ENCODE peak calls at places on chromosomes 4 and X, in four cellular contexts. S is sigmoid colon, Q is stomach, B is tibial nerve. G is an unnamed sample. For H3K4me1, the result is how much of the 10 kb centered on the place peaks cover.

GRCh38 chr4:122980860-122981259 is 58.5 kb upstream of the NUDT6 start:
- DNase-seq in S (no peak), Q (no peak), B (no peak), G (no peak)

GRCh38 chr4:54230479-54231418 is 1.7 kb downstream of the PDGFRA start:
- DNase-seq in S (peak), Q (no peak), B (no peak), G (peak)

GRCh38 chr4:158112612-158113011 is 60.2 kb downstream of the GASK1B start:
- DNase-seq in S (no peak), Q (no peak), B (no peak), G (no peak)

GRCh38 chrX:153922932-153923857 is 2.9 kb downstream of the ARHGAP4 start:
- DNase-seq in S (peak), Q (peak), B (peak), G (peak)

GRCh38 chrX:40154229-40154852 is 56.6 kb upstream of the BCOR start:
- DNase-seq in S (peak), Q (no peak), B (no peak), G (peak)

GRCh38 chr4:88522702-88523324 is 763 bp downstream of the PYURF start:
- DNase-seq in S (peak), Q (peak), B (no peak), G (peak)

GRCh38 chr4:72631296-72631695 is 62.3 kb upstream of the ADAMTS3 start:
- DNase-seq in S (peak), Q (no peak), B (peak), G (peak)

GRCh38 chr4:8709050-8709728 is 116.6 kb downstream of the CPZ start:
- DNase-seq in S (peak), Q (no peak), B (peak), G (no peak)

GRCh38 chr4:56908206-56909082 is 744 bp downstream of the REST start:
- DNase-seq in S (peak), Q (peak), B (peak), G (peak)

GRCh38 chrX:119573840-119574393 is 446 bp upstream of the UBE2A start:
- DNase-seq in S (peak), Q (no peak), B (no peak), G (peak)

GRCh38 chr4:109410776-109411175 is 22.8 kb upstream of the SEC24B start:
- DNase-seq in S (no peak), Q (no peak), B (no peak), G (no peak)

GRCh38 chr4:56106180-56106579 is 157.4 kb downstream of the CEP135 start:
- DNase-seq in S (no peak), Q (no peak), B (no peak), G (no peak)

GRCh38 chrX:153609917-153610833 is 11.2 kb upstream of the CCNQ start:
- DNase-seq in S (peak), Q (peak), B (peak), G (peak)

GRCh38 chrX:76850851-76851250 is 423.3 kb downstream of the MAGEE1 start:
- DNase-seq in S (no peak), Q (no peak), B (no peak), G (no peak)

GRCh38 chr4:76546282-76547166 is 111.5 kb downstream of the SHROOM3 start:
- DNase-seq in S (no peak), Q (peak), B (no peak), G (no peak)

GRCh38 chr4:179843370-179843769 is 2399.8 kb upstream of the TENM3 start:
- DNase-seq in S (no peak), Q (no peak), B (no peak), G (no peak)

GRCh38 chr4:62814510-62815047 is 1594.7 kb downstream of the TECRL start:
- DNase-seq in S (no peak), Q (no peak), B (no peak), G (peak)

GRCh38 chrX:105781794-105782193 is 40.5 kb upstream of the NRK start:
- DNase-seq in S (no peak), Q (no peak), B (no peak), G (no peak)

GRCh38 chr4:185394568-185395254 is 1.0 kb downstream of the LRP2BP start:
- DNase-seq in S (no peak), Q (no peak), B (no peak), G (no peak)

GRCh38 chr4:185398618-185399017 is 2.0 kb downstream of the ANKRD37 start:
- DNase-seq in S (no peak), Q (no peak), B (no peak), G (no peak)

GRCh38 chr4:185395956-185396723 is 416 bp upstream of the LRP2BP start:
- DNase-seq in S (peak), Q (peak), B (peak), G (peak)

GRCh38 chr4:185396724-185397402 is at the start of gene ANKRD37:
- DNase-seq in S (no peak), Q (peak), B (no peak), G (no peak)

DNA sequence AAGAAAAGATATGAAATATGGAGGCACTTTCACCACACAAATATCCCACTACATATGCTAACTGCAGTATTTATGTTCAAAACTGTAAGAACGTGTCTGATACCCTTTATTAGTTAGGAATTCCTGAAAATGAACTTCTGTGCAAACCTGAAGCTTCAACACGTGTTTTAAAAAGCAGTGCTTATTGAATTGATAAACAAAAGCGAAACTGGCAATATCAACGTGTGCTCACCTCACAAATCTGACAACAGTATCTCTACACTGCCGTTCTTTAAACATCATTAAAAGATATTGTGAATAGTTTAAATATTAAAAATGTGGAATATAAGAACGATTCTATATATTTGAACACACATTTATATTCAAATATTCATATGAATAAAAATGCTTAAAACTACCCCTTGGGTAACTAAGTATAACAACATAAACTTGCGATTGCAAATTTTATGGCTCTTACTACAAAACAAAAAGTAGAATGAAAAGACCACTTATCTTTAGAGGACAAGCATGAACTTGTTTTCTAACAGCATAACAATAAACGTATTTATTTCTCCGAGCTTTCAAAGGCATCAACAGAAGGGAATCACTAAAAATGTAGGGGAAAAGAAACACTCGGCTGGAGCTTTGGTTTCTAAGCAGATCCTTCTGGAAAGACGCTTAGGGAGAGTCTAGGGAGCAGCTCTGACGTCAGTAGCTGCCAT is at the start of gene LRP2BP:
- DNase-seq in S (no peak), Q (no peak), B (no peak), G (no peak)
- H3K4me1 ChIP-seq in S (under half), Q (under half), B (under half), G (under half)

GRCh38 chr4:6345866-6346265 is 76.2 kb downstream of the WFS1 start:
- DNase-seq in S (no peak), Q (no peak), B (no peak), G (no peak)
- TF ChIP-seq EP300 in S (no peak), Q (no peak), B (no peak), G (no peak)

DNA sequence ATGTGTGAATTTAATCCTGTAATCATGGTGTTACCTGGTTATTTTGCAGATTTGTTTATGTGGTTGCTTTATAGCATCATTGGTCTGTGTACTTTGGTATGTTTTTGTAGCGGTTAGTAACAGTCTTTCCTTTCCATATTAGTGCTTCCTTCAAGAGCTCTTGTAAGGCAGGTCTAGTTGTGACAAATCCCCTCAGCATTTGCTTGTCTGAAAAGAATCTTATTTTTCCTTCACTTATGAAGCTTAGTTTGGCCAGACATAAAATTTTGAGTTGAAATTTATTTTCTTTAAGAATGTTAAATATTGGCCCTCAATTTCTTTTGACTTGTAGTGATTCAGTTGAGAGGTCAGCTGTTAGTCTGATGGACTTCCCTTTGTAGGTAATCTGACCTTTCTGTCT is 1096.1 kb upstream of the SLIT2 start:
- DNase-seq in S (no peak), Q (no peak), B (no peak), G (no peak)
- H3K4me3 ChIP-seq in S (no peak), Q (no peak), B (no peak), G (no peak)

DNA sequence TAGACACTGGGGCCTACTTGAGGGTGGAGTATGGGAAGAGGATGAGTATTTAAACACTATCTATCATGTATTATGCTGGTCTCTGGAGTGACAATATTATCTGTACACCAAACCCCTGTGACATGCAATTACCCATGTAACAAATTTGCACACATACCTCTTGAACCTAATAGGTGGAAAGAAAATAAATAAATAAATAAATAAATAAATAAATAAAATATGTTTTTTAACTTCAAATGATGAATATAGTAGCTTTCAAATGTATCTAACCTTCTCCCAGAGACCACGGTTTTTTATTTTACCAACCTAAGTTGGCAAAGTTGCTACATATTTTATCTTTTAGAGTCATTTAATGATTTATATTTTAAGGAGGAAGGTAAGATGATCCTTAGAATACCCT is 105.0 kb downstream of the TGIF2LX start:
- DNase-seq in S (no peak), Q (no peak), B (no peak), G (no peak)
- H3K4me1 ChIP-seq in S (under half), Q (under half), B (under half), G (under half)

GRCh38 chr4:182175788-182176519 is 67.2 kb upstream of the TENM3 start:
- DNase-seq in S (no peak), Q (no peak), B (no peak), G (no peak)

GRCh38 chr4:182174979-182175378 is 68.2 kb upstream of the TENM3 start:
- DNase-seq in S (no peak), Q (no peak), B (no peak), G (no peak)

GRCh38 chr4:182170417-182170935 is 72.7 kb upstream of the TENM3 start:
- DNase-seq in S (no peak), Q (no peak), B (no peak), G (no peak)

DNA sequence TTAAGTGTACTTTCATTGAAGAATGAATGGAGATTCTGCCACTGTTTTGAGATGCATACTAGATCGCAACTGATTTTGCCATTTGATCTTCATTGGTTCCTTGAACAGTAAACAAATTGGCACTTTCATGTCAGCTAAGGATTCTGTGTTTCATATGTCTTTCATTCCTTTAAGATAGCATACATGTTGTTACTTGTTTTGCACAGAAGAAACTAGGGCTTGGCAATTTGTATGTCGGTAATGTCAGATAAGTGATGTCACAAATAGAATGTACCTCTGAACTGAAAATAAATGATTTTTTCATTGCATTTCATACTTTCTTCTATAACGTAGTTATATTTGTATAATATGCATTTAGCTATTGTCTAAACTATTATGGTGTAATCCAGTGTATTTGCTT is 73.2 kb upstream of the TENM3 start:
- DNase-seq in S (no peak), Q (no peak), B (no peak), G (no peak)
- TF ChIP-seq EP300 in S (no peak), Q (no peak), B (no peak), G (no peak)

GRCh38 chrX:123087326-123087725 is 96.8 kb upstream of the GRIA3 start:
- DNase-seq in S (no peak), Q (no peak), B (no peak), G (no peak)

GRCh38 chrX:123085311-123085940 is 98.7 kb upstream of the GRIA3 start:
- DNase-seq in S (no peak), Q (no peak), B (no peak), G (no peak)

GRCh38 chrX:123086768-123087167 is 97.3 kb upstream of the GRIA3 start:
- DNase-seq in S (no peak), Q (no peak), B (no peak), G (no peak)

GRCh38 chrX:123088930-123089329 is 95.1 kb upstream of the GRIA3 start:
- DNase-seq in S (no peak), Q (no peak), B (no peak), G (no peak)

DNA sequence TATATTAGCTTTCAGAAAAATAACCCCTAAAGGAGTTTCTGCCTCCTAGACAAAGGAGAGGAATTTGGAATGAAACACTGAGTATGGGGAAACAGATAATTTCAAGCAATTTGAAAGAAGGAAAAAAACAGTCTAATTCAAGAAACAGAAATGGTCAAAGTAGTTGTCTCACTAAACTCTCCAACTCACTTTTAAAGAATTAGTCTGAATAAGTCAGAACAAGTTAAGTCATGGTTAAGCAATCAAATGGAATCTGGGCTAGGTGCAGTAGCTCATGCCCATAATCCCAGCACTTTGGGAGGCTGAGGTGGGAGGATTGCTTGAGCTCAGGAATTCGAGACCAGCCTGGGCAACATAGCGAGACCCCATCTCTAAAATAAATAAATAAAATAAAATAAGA is 95.7 kb upstream of the GRIA3 start:
- DNase-seq in S (no peak), Q (no peak), B (no peak), G (no peak)
- H3K4me3 ChIP-seq in S (no peak), Q (no peak), B (no peak), G (no peak)